ENCODE peak calls at places on chromosome 2, in four cellular contexts. B is IMR-90, W is fibroblast of the aortic adventitia, H is MM.1S. Z is an unnamed sample.
A peak's percentile ranks its signal among the peaks of the same experiment; 100 is the strongest.

GRCh38 chr2:195837987-195838386 is 181.0 kb downstream of the SLC39A10 start:
- DNase-seq in H (no peak), B (peak; percentile 68), W (peak; percentile 86), Z (no peak)

GRCh38 chr2:23668756-23669304 is 258.1 kb downstream of the ATAD2B start:
- DNase-seq in W (no peak), H (no peak), B (no peak), Z (no peak)

GRCh38 chr2:26640781-26641564 is at the start of gene CIB4:
- DNase-seq in W (peak; percentile 8), H (no peak), B (no peak), Z (no peak)

GRCh38 chr2:200578778-200579177 is 7.0 kb upstream of the AOX1 start:
- DNase-seq in H (peak; percentile 27), B (peak; percentile 35), W (peak; percentile 62), Z (no peak)

GRCh38 chr2:140990416-140990815 is 1140.4 kb downstream of the LRP1B start:
- DNase-seq in W (peak; percentile 48), B (peak; percentile 94), H (no peak), Z (no peak)

GRCh38 chr2:88074854-88075292 is 7.2 kb downstream of the SMYD1 start:
- DNase-seq in B (peak; percentile 67), H (no peak), W (peak; percentile 89), Z (no peak)

GRCh38 chr2:20193185-20193584 is 31.7 kb downstream of the SDC1 start:
- DNase-seq in H (no peak), W (peak; percentile 19), B (no peak), Z (no peak)

GRCh38 chr2:121530210-121530562 is 494 bp upstream of the RNU4ATAC start:
- DNase-seq in H (no peak), W (no peak), B (peak; percentile 70), Z (peak; percentile 83)

GRCh38 chr2:1539441-1539840 is 126.2 kb downstream of the TPO start:
- DNase-seq in W (no peak), B (no peak), H (no peak), Z (no peak)

GRCh38 chr2:240163844-240164574 is 23.6 kb upstream of the OTOS start:
- DNase-seq in B (no peak), W (no peak), H (no peak), Z (no peak)

GRCh38 chr2:151860210-151860609 is 32.0 kb upstream of the ARL5A start:
- DNase-seq in W (no peak), H (no peak), B (no peak), Z (no peak)

GRCh38 chr2:85744771-85745601 is 8.8 kb upstream of the ATOH8 start:
- DNase-seq in B (peak; percentile 70), W (peak; percentile 89), H (no peak), Z (no peak)

DNA sequence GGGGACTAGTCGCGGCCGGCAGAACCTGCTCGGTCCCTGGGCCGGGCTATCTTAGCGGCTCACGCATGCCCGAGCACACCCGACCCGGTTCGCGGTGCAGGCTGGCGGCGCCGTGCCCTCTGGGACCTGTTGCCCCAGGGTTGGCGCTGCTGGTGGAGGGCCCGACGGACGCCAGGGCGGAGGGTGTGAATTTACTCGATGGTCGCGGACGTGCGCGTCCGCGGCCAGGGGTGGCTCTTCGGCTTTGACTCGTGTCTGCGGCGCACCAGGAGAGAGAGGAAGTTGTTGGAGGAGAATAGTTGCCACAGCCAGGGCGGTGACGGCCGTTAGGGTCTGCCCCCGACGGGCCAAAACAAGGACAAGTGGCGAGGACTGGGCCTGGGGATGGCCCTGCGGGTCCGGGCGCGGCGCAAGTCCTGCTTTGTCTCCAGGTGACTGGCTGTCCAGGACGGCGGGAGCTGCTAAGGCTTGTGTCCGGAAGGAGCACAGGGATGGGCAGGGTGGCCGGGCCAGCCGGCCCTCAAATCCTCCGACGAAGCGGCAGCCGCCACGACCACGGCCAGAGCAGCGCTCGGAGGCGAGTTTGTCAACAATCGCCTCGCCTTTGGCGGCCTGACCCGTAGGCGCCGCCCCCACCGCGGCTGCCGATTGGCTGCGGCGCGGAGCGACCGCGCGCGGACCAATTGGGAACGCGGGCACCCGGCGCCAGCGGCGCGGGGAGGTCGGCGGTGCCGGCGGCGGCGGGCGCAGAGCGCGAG is 1.3 kb downstream of the BCL2L11 start:
- DNase-seq in W (peak; percentile 80), B (peak; percentile 85), H (peak; percentile 93), Z (peak; percentile 79)
- TF ChIP-seq CTCF in W (no peak), B (no peak), H (no peak), Z (no peak)

DNA sequence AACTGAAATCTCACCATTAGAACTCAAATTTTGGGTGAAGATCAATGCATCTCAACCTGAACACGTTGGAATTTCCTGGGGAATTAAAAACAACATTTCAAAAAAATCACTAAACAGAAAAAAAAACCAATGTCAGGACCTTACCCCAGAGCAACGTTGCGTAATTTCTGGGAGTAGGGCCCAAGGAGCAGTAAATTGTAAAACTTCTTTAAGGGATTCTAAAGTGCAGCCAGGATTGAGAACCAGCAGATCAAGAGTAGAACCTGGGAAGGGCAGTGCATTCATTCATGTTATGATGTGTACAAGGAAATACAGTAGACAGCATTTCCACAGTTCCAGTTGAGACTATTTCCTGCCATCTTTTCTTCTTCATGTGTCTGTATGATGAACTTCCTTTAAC is 56.9 kb downstream of the RHBDD1 start:
- DNase-seq in W (peak; percentile 75), B (peak; percentile 20), H (no peak), Z (no peak)
- TF ChIP-seq CTCF in W (no peak), B (no peak), H (no peak), Z (no peak)

GRCh38 chr2:109675666-109676345 is 61.6 kb downstream of the SOWAHC start:
- DNase-seq in B (no peak), H (no peak), W (no peak), Z (no peak)
- TF ChIP-seq CTCF in B (no peak), H (no peak), W (no peak), Z (no peak)

GRCh38 chr2:177692828-177693269 is 300.3 kb downstream of the AGPS start:
- DNase-seq in H (no peak), B (no peak), W (no peak), Z (no peak)
- TF ChIP-seq CTCF in H (no peak), B (no peak), W (no peak), Z (no peak)

GRCh38 chr2:110206056-110206455 is 1.2 kb upstream of the NPHP1 start:
- DNase-seq in H (no peak), W (peak; percentile 24), B (peak; percentile 34), Z (no peak)

GRCh38 chr2:110204408-110205385 is at the start of gene NPHP1:
- DNase-seq in B (peak; percentile 75), H (peak; percentile 88), W (peak; percentile 82), Z (peak; percentile 97)
- TF ChIP-seq CTCF in B (no peak), H (no peak), W (no peak), Z (no peak)

GRCh38 chr2:71282493-71282892 is 49.1 kb upstream of the ZNF638 start:
- DNase-seq in H (peak; percentile 31), W (no peak), B (no peak), Z (no peak)
- TF ChIP-seq CTCF in H (peak; percentile 41), W (no peak), B (no peak), Z (no peak)

GRCh38 chr2:145160855-145161254 is 640.9 kb upstream of the ZEB2 start:
- DNase-seq in W (no peak), H (no peak), B (no peak), Z (no peak)
- TF ChIP-seq CTCF in W (no peak), H (no peak), B (no peak), Z (no peak)

Z was measured in GM13976.